ENCODE peak calls at places on chromosomes 5 and 9, in ten cellular contexts. F is CD8-positive, alpha-beta T cell; W is cardiac fibroblast; M is CD4-positive, alpha-beta memory T cell; L is EL; O is fibroblast of the aortic adventitia; D is H7; Z is hypothalamus; I is stimulated activated CD4-positive, alpha-beta T cell treated with anti-CD3 and anti-CD28 coated beads, Interleukin-1b, Interleukin-23, amount 100 ng/mL, for 24 hours; R is NCI-H146. B is an unnamed sample.

GRCh38 chr5:36304095-36304494 is 2.4 kb upstream of the RANBP3L start:
- DNase-seq in F (no peak), W (no peak), M (no peak), L (no peak), O (no peak), D (no peak), Z (no peak), I (no peak), R (no peak), B (no peak)

GRCh38 chr9:34276772-34277171 is 52.3 kb downstream of the KIF24 start:
- DNase-seq in F (no peak), W (no peak), M (no peak), L (no peak), O (peak; percentile 11), D (no peak), Z (no peak), I (no peak), R (no peak), B (no peak)

GRCh38 chr5:149559712-149560111 is 8.5 kb upstream of the CSNK1A1 start:
- DNase-seq in F (no peak), W (peak; percentile 74), M (no peak), L (peak; percentile 44), O (peak; percentile 49), D (no peak), Z (no peak), I (no peak), R (no peak), B (no peak)

GRCh38 chr9:16150501-16150900 is 597.7 kb downstream of the CCDC171 start:
- DNase-seq in F (no peak), W (peak; percentile 75), M (no peak), L (no peak), O (peak; percentile 85), D (no peak), Z (no peak), I (no peak), R (no peak), B (no peak)

GRCh38 chr9:136910901-136911245 is 24.6 kb downstream of the TRAF2 start:
- DNase-seq in F (no peak), W (no peak), M (no peak), L (no peak), O (no peak), D (peak; percentile 80), Z (no peak), I (no peak), R (no peak), B (no peak)

GRCh38 chr5:107118184-107118902 is 552.4 kb downstream of the EFNA5 start:
- DNase-seq in F (no peak), W (no peak), M (no peak), L (no peak), O (no peak), D (peak; percentile 2), Z (no peak), I (no peak), R (no peak), B (no peak)

GRCh38 chr9:123358181-123358894 is 2.3 kb downstream of the CRB2 start:
- DNase-seq in F (no peak), W (no peak), M (no peak), L (no peak), O (no peak), D (peak; percentile 87), Z (peak; percentile 50), I (no peak), R (no peak), B (no peak)

GRCh38 chr9:87885484-87886189 is 3.0 kb downstream of the SPATA31E1 start:
- DNase-seq in F (no peak), W (no peak), M (peak; percentile 30), L (no peak), O (no peak), D (peak; percentile 18), Z (no peak), I (no peak), R (no peak), B (no peak)

GRCh38 chr9:18294229-18294628 is 179.7 kb upstream of the ADAMTSL1 start:
- DNase-seq in F (no peak), W (no peak), M (no peak), L (no peak), O (no peak), D (no peak), Z (no peak), I (no peak), R (no peak), B (no peak)

GRCh38 chr5:26227245-26227644 is 811.1 kb downstream of the CDH9 start:
- DNase-seq in F (no peak), W (no peak), M (no peak), L (no peak), O (no peak), D (no peak), Z (no peak), I (no peak), R (no peak), B (no peak)

GRCh38 chr5:132689518-132689917 is 15.7 kb downstream of the IL4 start:
- DNase-seq in F (no peak), W (no peak), M (no peak), L (no peak), O (no peak), D (no peak), Z (no peak), I (no peak), R (no peak), B (no peak)

GRCh38 chr5:98768160-98769005 is 5.1 kb upstream of the RGMB start:
- DNase-seq in F (no peak), W (peak; percentile 65), M (peak; percentile 40), L (peak; percentile 86), O (peak; percentile 69), D (peak; percentile 76), Z (peak; percentile 33), I (no peak), R (peak; percentile 27), B (peak; percentile 64)

GRCh38 chr9:90201770-90202169 is 440.9 kb downstream of the DIRAS2 start:
- DNase-seq in F (no peak), W (no peak), M (no peak), L (no peak), O (no peak), D (no peak), Z (no peak), I (no peak), R (no peak), B (no peak)

GRCh38 chr9:93172646-93173364 is 11.1 kb upstream of the WNK2 start:
- DNase-seq in F (no peak), W (no peak), M (no peak), L (no peak), O (no peak), D (peak; percentile 41), Z (no peak), I (no peak), R (no peak), B (no peak)

GRCh38 chr5:158840193-158840592 is 259.5 kb downstream of the EBF1 start:
- DNase-seq in F (no peak), W (peak; percentile 5), M (no peak), L (no peak), O (peak; percentile 54), D (no peak), Z (no peak), I (no peak), R (no peak), B (peak; percentile 47)

GRCh38 chr9:110258671-110259070 is 2.4 kb upstream of the TXN start:
- DNase-seq in F (no peak), W (no peak), M (no peak), L (no peak), O (no peak), D (no peak), Z (no peak), I (no peak), R (no peak), B (no peak)